ENCODE peak calls at places on chromosomes 16 and 17, in five cellular contexts. One of them, this sample, is unnamed.

GRCh38 chr16:80285089-80285488 is 255.7 kb upstream of the DYNLRB2 start:
- DNase-seq in dorsolateral prefrontal cortex: no peak
- DNase-seq in mesendoderm: no peak
- DNase-seq in astrocyte of the spinal cord: peak; percentile 81
- DNase-seq in cardiac muscle cell: no peak
- DNase-seq in this sample: no peak

GRCh38 chr16:3467920-3468319 is 24.4 kb downstream of the NAA60 start:
- DNase-seq in dorsolateral prefrontal cortex: no peak
- DNase-seq in mesendoderm: peak; percentile 28
- DNase-seq in astrocyte of the spinal cord: peak; percentile 42
- DNase-seq in cardiac muscle cell: peak; percentile 21
- DNase-seq in this sample: no peak

GRCh38 chr16:25366078-25366477 is 108.4 kb upstream of the ZKSCAN2 start:
- DNase-seq in dorsolateral prefrontal cortex: no peak
- DNase-seq in mesendoderm: peak; percentile 43
- DNase-seq in astrocyte of the spinal cord: no peak
- DNase-seq in cardiac muscle cell: no peak
- DNase-seq in this sample: no peak

GRCh38 chr17:83076930-83077329 is 2.5 kb upstream of the METRNL start:
- DNase-seq in dorsolateral prefrontal cortex: no peak
- DNase-seq in mesendoderm: no peak
- DNase-seq in astrocyte of the spinal cord: no peak
- DNase-seq in cardiac muscle cell: no peak
- DNase-seq in this sample: peak; percentile 30

GRCh38 chr16:67873435-67874146 is 739 bp downstream of the EDC4 start:
- DNase-seq in dorsolateral prefrontal cortex: no peak
- DNase-seq in mesendoderm: no peak
- DNase-seq in astrocyte of the spinal cord: no peak
- DNase-seq in cardiac muscle cell: no peak
- DNase-seq in this sample: no peak

GRCh38 chr16:1333149-1333812 is at the start of gene BAIAP3:
- DNase-seq in dorsolateral prefrontal cortex: peak; percentile 69
- DNase-seq in mesendoderm: peak; percentile 40
- DNase-seq in astrocyte of the spinal cord: no peak
- DNase-seq in cardiac muscle cell: peak; percentile 25
- DNase-seq in this sample: peak; percentile 93

GRCh38 chr17:43033947-43034622 is 9.1 kb downstream of the RND2 start:
- DNase-seq in dorsolateral prefrontal cortex: peak; percentile 32
- DNase-seq in mesendoderm: peak; percentile 84
- DNase-seq in astrocyte of the spinal cord: no peak
- DNase-seq in cardiac muscle cell: no peak
- DNase-seq in this sample: no peak

GRCh38 chr17:21199311-21199710 is 14.7 kb downstream of the TMEM11 start:
- DNase-seq in dorsolateral prefrontal cortex: no peak
- DNase-seq in mesendoderm: peak; percentile 74
- DNase-seq in astrocyte of the spinal cord: peak; percentile 19
- DNase-seq in cardiac muscle cell: peak; percentile 89
- DNase-seq in this sample: no peak

GRCh38 chr16:20853981-20854620 is 46.1 kb downstream of the DCUN1D3 start:
- DNase-seq in dorsolateral prefrontal cortex: no peak
- DNase-seq in mesendoderm: no peak
- DNase-seq in astrocyte of the spinal cord: no peak
- DNase-seq in cardiac muscle cell: no peak
- DNase-seq in this sample: no peak

GRCh38 chr17:30388321-30389179 is 9.8 kb downstream of the CPD start:
- DNase-seq in dorsolateral prefrontal cortex: no peak
- DNase-seq in mesendoderm: no peak
- DNase-seq in astrocyte of the spinal cord: no peak
- DNase-seq in cardiac muscle cell: no peak
- DNase-seq in this sample: peak; percentile 66

GRCh38 chr16:49350265-49351103 is 23.1 kb upstream of the C16orf78 start:
- DNase-seq in dorsolateral prefrontal cortex: peak; percentile 86
- DNase-seq in mesendoderm: peak; percentile 72
- DNase-seq in astrocyte of the spinal cord: peak; percentile 20
- DNase-seq in cardiac muscle cell: peak; percentile 56
- DNase-seq in this sample: peak; percentile 54

GRCh38 chr17:80363518-80364090 is 51.4 kb upstream of the ENDOV start:
- DNase-seq in dorsolateral prefrontal cortex: no peak
- DNase-seq in mesendoderm: no peak
- DNase-seq in astrocyte of the spinal cord: no peak
- DNase-seq in cardiac muscle cell: no peak
- DNase-seq in this sample: no peak

GRCh38 chr17:3944485-3945388 is 19.5 kb downstream of the ATP2A3 start:
- DNase-seq in dorsolateral prefrontal cortex: no peak
- DNase-seq in mesendoderm: peak; percentile 81
- DNase-seq in astrocyte of the spinal cord: peak; percentile 48
- DNase-seq in cardiac muscle cell: peak; percentile 65
- DNase-seq in this sample: peak; percentile 63

GRCh38 chr17:383771-384621 is 31.4 kb upstream of the RPH3AL start:
- DNase-seq in dorsolateral prefrontal cortex: no peak
- DNase-seq in mesendoderm: no peak
- DNase-seq in astrocyte of the spinal cord: no peak
- DNase-seq in cardiac muscle cell: no peak
- DNase-seq in this sample: no peak

GRCh38 chr16:46620265-46621005 is 744 bp downstream of the SHCBP1 start:
- DNase-seq in dorsolateral prefrontal cortex: no peak
- DNase-seq in mesendoderm: no peak
- DNase-seq in astrocyte of the spinal cord: peak; percentile 14
- DNase-seq in cardiac muscle cell: peak; percentile 36
- DNase-seq in this sample: no peak

GRCh38 chr17:56292628-56293027 is 139.4 kb downstream of the ANKFN1 start:
- DNase-seq in dorsolateral prefrontal cortex: no peak
- DNase-seq in mesendoderm: no peak
- DNase-seq in astrocyte of the spinal cord: no peak
- DNase-seq in cardiac muscle cell: no peak
- DNase-seq in this sample: no peak

GRCh38 chr16:7482028-7482427 is 149.4 kb downstream of the RBFOX1 start:
- DNase-seq in dorsolateral prefrontal cortex: no peak
- DNase-seq in mesendoderm: no peak
- DNase-seq in astrocyte of the spinal cord: no peak
- DNase-seq in cardiac muscle cell: no peak
- DNase-seq in this sample: no peak

GRCh38 chr17:42274812-42275526 is 1.2 kb downstream of the STAT5B start:
- DNase-seq in dorsolateral prefrontal cortex: no peak
- DNase-seq in mesendoderm: no peak
- DNase-seq in astrocyte of the spinal cord: no peak
- DNase-seq in cardiac muscle cell: no peak
- DNase-seq in this sample: peak; percentile 18

GRCh38 chr17:79808763-79809529 is 12.1 kb upstream of the CBX8 start:
- DNase-seq in dorsolateral prefrontal cortex: no peak
- DNase-seq in mesendoderm: peak; percentile 84
- DNase-seq in astrocyte of the spinal cord: no peak
- DNase-seq in cardiac muscle cell: peak; percentile 60
- DNase-seq in this sample: peak; percentile 36

GRCh38 chr16:12456355-12456754 is 347.3 kb downstream of the CPPED1 start:
- DNase-seq in dorsolateral prefrontal cortex: no peak
- DNase-seq in mesendoderm: no peak
- DNase-seq in astrocyte of the spinal cord: no peak
- DNase-seq in cardiac muscle cell: no peak
- DNase-seq in this sample: no peak

GRCh38 chr16:5906351-5906750 is 808.8 kb upstream of the EEF2KMT start:
- DNase-seq in dorsolateral prefrontal cortex: no peak
- DNase-seq in mesendoderm: no peak
- DNase-seq in astrocyte of the spinal cord: no peak
- DNase-seq in cardiac muscle cell: no peak
- DNase-seq in this sample: no peak

GRCh38 chr17:15886804-15887203 is 58.1 kb upstream of the ADORA2B start:
- DNase-seq in dorsolateral prefrontal cortex: no peak
- DNase-seq in mesendoderm: no peak
- DNase-seq in astrocyte of the spinal cord: no peak
- DNase-seq in cardiac muscle cell: no peak
- DNase-seq in this sample: peak; percentile 51
- H3K4me3 ChIP-seq in dorsolateral prefrontal cortex: no peak overlapping the region
- H3K4me3 ChIP-seq in mesendoderm: no peak overlapping the region
- H3K4me3 ChIP-seq in astrocyte of the spinal cord: no peak overlapping the region
- H3K4me3 ChIP-seq in cardiac muscle cell: no peak overlapping the region
- H3K4me3 ChIP-seq in this sample: no peak overlapping the region

DNA sequence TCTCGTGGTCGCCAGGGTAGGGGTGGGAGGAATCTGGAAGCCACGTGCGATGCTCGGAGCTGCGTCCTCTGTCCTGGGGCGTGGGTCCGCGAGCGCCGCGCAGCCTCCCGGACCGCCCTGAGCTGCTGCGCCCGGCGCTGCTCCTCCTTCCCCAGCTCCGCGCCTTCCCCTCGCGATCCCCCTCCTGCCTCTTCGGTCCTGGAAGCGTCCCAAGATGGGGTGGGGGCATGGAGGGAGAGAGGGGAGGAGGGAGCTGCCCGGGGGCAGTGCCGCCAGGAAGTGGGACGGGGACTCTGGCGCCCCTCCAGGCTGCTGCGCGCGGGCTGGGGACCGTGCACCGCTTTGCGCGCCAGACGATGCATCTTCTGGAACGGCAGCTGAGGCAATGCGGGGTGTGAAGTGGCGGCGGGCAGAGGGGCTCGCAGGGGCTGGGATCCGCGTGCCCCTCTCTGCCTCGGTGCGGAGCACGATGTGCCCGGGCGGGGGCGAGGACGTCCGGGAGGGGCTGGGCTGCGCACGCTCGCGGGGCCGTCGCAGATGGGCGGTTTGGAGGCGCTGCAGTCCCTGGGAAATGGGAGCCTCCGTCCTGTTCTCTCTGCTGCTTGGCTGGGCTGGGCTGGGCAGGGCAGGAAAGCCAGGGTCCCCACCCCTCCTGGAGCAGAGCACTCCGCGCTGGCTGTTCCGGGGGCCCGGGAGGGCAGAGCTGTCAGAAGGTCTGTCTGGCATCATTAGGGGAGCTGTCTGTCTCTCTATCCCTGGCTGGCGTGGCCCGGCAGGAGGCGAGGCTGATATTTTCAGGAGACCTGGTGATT is 388.0 kb downstream of the SEC14L1 start:
- DNase-seq in dorsolateral prefrontal cortex: peak; percentile 78
- DNase-seq in mesendoderm: peak; percentile 77
- DNase-seq in astrocyte of the spinal cord: no peak
- DNase-seq in cardiac muscle cell: no peak
- DNase-seq in this sample: peak; percentile 83
- H3K4me3 ChIP-seq in dorsolateral prefrontal cortex: peak overlapping the region; percentile 24
- H3K4me3 ChIP-seq in mesendoderm: peak overlapping the region; percentile 36
- H3K4me3 ChIP-seq in astrocyte of the spinal cord: peak overlapping the region; percentile 7
- H3K4me3 ChIP-seq in cardiac muscle cell: peak overlapping the region; percentile 29
- H3K4me3 ChIP-seq in this sample: peak overlapping the region; percentile 30

GRCh38 chr17:74924250-74924948 is at the start of gene OTOP2:
- DNase-seq in dorsolateral prefrontal cortex: no peak
- DNase-seq in mesendoderm: no peak
- DNase-seq in astrocyte of the spinal cord: no peak
- DNase-seq in cardiac muscle cell: no peak
- DNase-seq in this sample: peak; percentile 58
- H3K4me3 ChIP-seq in dorsolateral prefrontal cortex: peak within 1 kb of the TSS; percentile 39
- H3K4me3 ChIP-seq in mesendoderm: no peak within 1 kb of the TSS
- H3K4me3 ChIP-seq in astrocyte of the spinal cord: peak within 1 kb of the TSS; percentile 12
- H3K4me3 ChIP-seq in cardiac muscle cell: peak within 1 kb of the TSS; percentile 27
- H3K4me3 ChIP-seq in this sample: no peak within 1 kb of the TSS

DNA sequence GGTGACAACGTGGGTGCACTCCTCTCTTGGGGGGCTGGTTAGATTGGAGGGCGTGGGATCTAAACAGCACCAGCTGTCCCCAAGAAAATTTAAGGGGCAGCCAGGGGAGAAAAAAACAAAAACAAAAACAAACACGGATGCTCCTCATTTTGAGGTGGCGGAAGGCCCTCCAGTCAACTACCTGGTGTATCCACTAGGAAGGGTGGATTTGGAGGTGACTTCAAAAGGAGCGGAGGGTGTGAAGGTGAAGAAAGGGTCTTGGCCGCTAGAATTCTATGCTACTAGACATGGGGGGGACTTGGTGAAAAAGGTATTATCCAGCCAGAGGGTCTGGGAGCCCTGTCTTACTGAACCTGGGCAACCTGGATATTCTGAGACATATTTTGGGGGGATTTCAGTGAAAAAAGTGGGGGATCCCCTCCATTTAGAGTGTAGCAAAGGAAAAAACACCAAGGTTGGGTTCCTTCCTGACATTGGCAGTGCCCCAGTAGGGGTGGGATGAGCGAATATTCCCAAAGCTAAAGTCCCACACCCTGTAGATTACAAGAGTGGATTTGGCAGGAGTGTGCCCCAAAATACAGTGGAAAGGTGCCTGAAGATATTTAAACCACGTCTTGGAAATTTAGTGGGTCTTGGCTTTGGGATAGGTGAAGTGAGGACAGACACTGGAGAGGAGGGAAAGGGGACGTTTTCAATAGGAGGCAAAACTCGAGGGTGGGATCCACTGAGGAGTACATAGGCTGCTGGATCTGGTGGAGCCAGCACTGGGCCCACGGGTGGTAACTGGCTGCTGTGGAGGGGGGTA is 454 bp upstream of the FGF11 start:
- DNase-seq in dorsolateral prefrontal cortex: no peak
- DNase-seq in mesendoderm: no peak
- DNase-seq in astrocyte of the spinal cord: no peak
- DNase-seq in cardiac muscle cell: no peak
- DNase-seq in this sample: no peak
- H3K4me3 ChIP-seq in dorsolateral prefrontal cortex: peak overlapping the region; percentile 19
- H3K4me3 ChIP-seq in mesendoderm: peak overlapping the region; percentile 37
- H3K4me3 ChIP-seq in astrocyte of the spinal cord: peak overlapping the region; percentile 27
- H3K4me3 ChIP-seq in cardiac muscle cell: peak overlapping the region; percentile 64
- H3K4me3 ChIP-seq in this sample: no peak overlapping the region